ENCODE peak calls at places on chromosomes 13 and 19, in seven cellular contexts. T is tibial nerve, U is fibroblast of pulmonary artery, V is astrocyte of the cerebellum, X is spleen, Y is heart right ventricle, Z is fibroblast of mammary gland. N is an unnamed sample.

GRCh38 chr19:29690842-29691241 is 24.2 kb downstream of the C19orf12 start:
- DNase-seq in T (no peak), U (peak), V (no peak), X (peak), Y (no peak), Z (peak), N (peak)

GRCh38 chr13:110855363-110855762 is 59.5 kb downstream of the ANKRD10 start:
- DNase-seq in T (no peak), U (no peak), V (no peak), X (no peak), Y (no peak), Z (no peak), N (no peak)

GRCh38 chr13:108915634-108916497 is 286.5 kb downstream of the MYO16 start:
- DNase-seq in T (peak), U (peak), V (peak), X (peak), Y (peak), Z (peak), N (peak)

GRCh38 chr13:30329009-30329585 is 21.7 kb upstream of the KATNAL1 start:
- DNase-seq in T (no peak), U (no peak), V (no peak), X (no peak), Y (no peak), Z (peak), N (no peak)

GRCh38 chr13:93736111-93736510 is 509.5 kb downstream of the GPC6 start:
- DNase-seq in T (no peak), U (peak), V (no peak), X (no peak), Y (no peak), Z (peak), N (no peak)

GRCh38 chr19:28019901-28020300 is 1193.0 kb downstream of the UQCRFS1 start:
- DNase-seq in T (no peak), U (no peak), V (no peak), X (no peak), Y (no peak), Z (no peak), N (no peak)

GRCh38 chr13:76004411-76004810 is 368.3 kb downstream of the LMO7 start:
- DNase-seq in T (no peak), U (peak), V (no peak), X (no peak), Y (no peak), Z (peak), N (no peak)

GRCh38 chr19:42277821-42278809 is 9.1 kb downstream of the CIC start:
- DNase-seq in T (no peak), U (peak), V (no peak), X (peak), Y (peak), Z (no peak), N (peak)

GRCh38 chr13:44425815-44426078 is 52.1 kb downstream of the SERP2 start:
- DNase-seq in T (no peak), U (no peak), V (no peak), X (no peak), Y (no peak), Z (no peak), N (no peak)

GRCh38 chr13:92806215-92806614 is 420.4 kb upstream of the GPC6 start:
- DNase-seq in T (no peak), U (peak), V (no peak), X (no peak), Y (no peak), Z (peak), N (no peak)

GRCh38 chr19:11721681-11722080 is 17.1 kb downstream of the ZNF823 start:
- DNase-seq in T (no peak), U (no peak), V (no peak), X (no peak), Y (no peak), Z (no peak), N (no peak)

GRCh38 chr13:30133976-30134375 is 173.4 kb downstream of the KATNAL1 start:
- DNase-seq in T (no peak), U (no peak), V (no peak), X (no peak), Y (no peak), Z (no peak), N (no peak)

GRCh38 chr13:43787998-43788397 is 1.2 kb upstream of the ENOX1 start:
- DNase-seq in T (no peak), U (peak), V (peak), X (no peak), Y (no peak), Z (peak), N (no peak)

GRCh38 chr13:31048521-31048920 is 113.2 kb downstream of the HSPH1 start:
- DNase-seq in T (no peak), U (peak), V (no peak), X (no peak), Y (no peak), Z (no peak), N (no peak)

GRCh38 chr13:48156466-48156865 is 61.6 kb upstream of the MED4 start:
- DNase-seq in T (no peak), U (no peak), V (no peak), X (peak), Y (no peak), Z (no peak), N (no peak)

GRCh38 chr19:49497790-49498106 is 1.5 kb downstream of the RPS11 start:
- DNase-seq in T (no peak), U (no peak), V (no peak), X (no peak), Y (no peak), Z (no peak), N (no peak)

GRCh38 chr13:51801631-51802099 is 2.3 kb downstream of the DHRS12 start:
- DNase-seq in T (peak), U (no peak), V (no peak), X (peak), Y (peak), Z (no peak), N (peak)

GRCh38 chr19:12796146-12797071 is 5.1 kb downstream of the JUNB start:
- DNase-seq in T (no peak), U (peak), V (peak), X (peak), Y (peak), Z (peak), N (peak)

GRCh38 chr19:51808333-51808986 is 13.5 kb downstream of the FPR3 start:
- DNase-seq in T (no peak), U (peak), V (no peak), X (no peak), Y (peak), Z (peak), N (no peak)

DNA sequence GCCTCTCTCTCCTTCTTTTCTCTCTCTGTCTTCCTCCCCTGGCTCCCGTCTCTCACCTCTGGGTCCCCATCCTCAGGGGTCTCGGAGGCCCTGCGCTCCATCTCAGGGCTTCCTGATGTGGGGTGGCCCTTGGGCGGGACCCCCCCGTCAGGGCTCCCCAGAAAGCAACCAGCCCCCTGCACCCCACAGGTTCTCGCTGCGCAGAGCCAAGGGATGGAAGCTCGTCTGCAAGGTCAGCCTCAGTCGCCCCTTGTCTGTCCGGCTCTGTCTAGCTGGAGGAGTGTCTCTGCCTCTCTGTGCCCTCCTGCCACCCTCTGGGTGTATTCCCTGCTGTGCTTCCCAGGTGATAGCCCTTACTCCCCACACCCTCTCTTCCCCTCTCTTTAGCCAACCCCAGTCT is at the start of gene SBK3:
- DNase-seq in T (no peak), U (no peak), V (no peak), X (no peak), Y (no peak), Z (no peak), N (no peak)
- H3K4me3 ChIP-seq in T (no peak), U (no peak), V (no peak), X (no peak), Y (peak), Z (no peak), N (no peak)

GRCh38 chr19:2302319-2303208 is 5.4 kb downstream of the LINGO3 start:
- DNase-seq in T (no peak), U (peak), V (no peak), X (peak), Y (peak), Z (peak), N (peak)
- H3K4me3 ChIP-seq in T (no peak), U (no peak), V (no peak), X (peak), Y (peak), Z (no peak), N (peak)

DNA sequence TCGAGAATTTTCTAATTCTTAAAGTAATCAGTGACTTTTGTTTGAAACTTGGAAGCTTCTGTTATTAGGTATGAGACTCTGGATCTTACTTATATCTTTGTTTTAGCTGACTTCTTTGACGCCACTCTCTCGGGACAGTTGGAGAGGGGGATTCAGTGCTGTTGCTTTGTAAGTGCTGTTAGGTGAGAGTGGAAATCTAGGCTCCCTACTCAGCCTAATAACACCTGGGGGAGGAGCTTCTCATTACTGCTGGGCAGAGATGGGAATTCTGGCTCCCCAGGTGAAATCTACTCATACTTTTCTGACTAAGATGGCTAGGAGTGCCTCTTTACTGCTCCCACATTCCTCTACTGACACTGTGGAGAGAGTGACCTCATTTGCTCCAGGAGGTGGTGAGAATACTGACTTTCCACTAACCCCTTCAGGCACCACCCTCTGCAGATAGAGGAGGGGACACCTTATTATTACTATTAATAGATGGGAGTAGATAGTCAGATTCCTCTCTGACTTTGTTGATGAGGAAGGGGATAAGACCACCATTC is 324.9 kb upstream of the SPRY2 start:
- DNase-seq in T (no peak), U (no peak), V (no peak), X (no peak), Y (no peak), Z (no peak), N (no peak)
- H3K4me3 ChIP-seq in T (no peak), U (no peak), V (no peak), X (no peak), Y (no peak), Z (no peak), N (no peak)

GRCh38 chr19:50743537-50743936 is 20.4 kb downstream of the CLEC11A start:
- DNase-seq in T (no peak), U (no peak), V (no peak), X (no peak), Y (no peak), Z (no peak), N (no peak)
- H3K4me3 ChIP-seq in T (no peak), U (no peak), V (no peak), X (no peak), Y (no peak), Z (no peak), N (no peak)

GRCh38 chr19:40567750-40568494 is 8.8 kb upstream of the SHKBP1 start:
- DNase-seq in T (no peak), U (no peak), V (no peak), X (no peak), Y (no peak), Z (no peak), N (no peak)

GRCh38 chr19:40567040-40567749 is 9.5 kb upstream of the SHKBP1 start:
- DNase-seq in T (no peak), U (no peak), V (no peak), X (no peak), Y (no peak), Z (peak), N (no peak)

GRCh38 chr19:40571831-40572495 is 4.7 kb upstream of the SHKBP1 start:
- DNase-seq in T (no peak), U (no peak), V (no peak), X (no peak), Y (no peak), Z (no peak), N (no peak)

GRCh38 chr19:40571005-40571318 is 5.7 kb upstream of the SHKBP1 start:
- DNase-seq in T (no peak), U (no peak), V (no peak), X (no peak), Y (no peak), Z (no peak), N (no peak)

GRCh38 chr19:40570313-40571004 is 6.2 kb upstream of the SHKBP1 start:
- DNase-seq in T (peak), U (peak), V (peak), X (peak), Y (peak), Z (peak), N (peak)
- H3K4me3 ChIP-seq in T (peak), U (peak), V (peak), X (peak), Y (peak), Z (peak), N (peak)